ENCODE peak calls at places on chromosomes 4 and X, in eight cellular contexts. G is upper lobe of right lung, D is fibroblast of lung, E is kidney epithelial cell, S is GM12865, N is suprapubic skin, C is fibroblast of pulmonary artery, P is foreskin fibroblast. H is an unnamed sample.

GRCh38 chr4:6912412-6912811 is 2.8 kb downstream of the TBC1D14 start:
- DNase-seq in G (no peak), D (no peak), E (no peak), S (no peak), N (no peak), C (no peak), P (no peak), H (no peak)

GRCh38 chr4:185357220-185357619 is 38.5 kb downstream of the LRP2BP start:
- DNase-seq in G (no peak), D (no peak), E (no peak), S (no peak), N (no peak), C (no peak), P (no peak), H (no peak)

GRCh38 chrX:69101655-69102251 is 63.5 kb downstream of the PJA1 start:
- DNase-seq in G (no peak), D (no peak), E (no peak), S (no peak), N (no peak), C (no peak), P (no peak), H (no peak)

GRCh38 chrX:8042304-8042703 is 115.1 kb upstream of the PNPLA4 start:
- DNase-seq in G (no peak), D (no peak), E (no peak), S (no peak), N (no peak), C (no peak), P (no peak), H (no peak)

GRCh38 chr4:99301376-99302164 is 10.8 kb upstream of the ADH1A start:
- DNase-seq in G (no peak), D (peak), E (no peak), S (no peak), N (no peak), C (peak), P (peak), H (no peak)

GRCh38 chrX:54640721-54641120 is 110.7 kb downstream of the GNL3L start:
- DNase-seq in G (no peak), D (peak), E (no peak), S (peak), N (no peak), C (no peak), P (peak), H (peak)

GRCh38 chr4:1246111-1246881 is 2.6 kb downstream of the CTBP1 start:
- DNase-seq in G (peak), D (no peak), E (no peak), S (peak), N (peak), C (no peak), P (no peak), H (no peak)

GRCh38 chr4:74146581-74147129 is 11.3 kb upstream of the MTHFD2L start:
- DNase-seq in G (no peak), D (no peak), E (no peak), S (no peak), N (no peak), C (no peak), P (no peak), H (no peak)

GRCh38 chrX:20680998-20681397 is 414.3 kb upstream of the RPS6KA3 start:
- DNase-seq in G (no peak), D (no peak), E (no peak), S (no peak), N (no peak), C (peak), P (peak), H (no peak)

DNA sequence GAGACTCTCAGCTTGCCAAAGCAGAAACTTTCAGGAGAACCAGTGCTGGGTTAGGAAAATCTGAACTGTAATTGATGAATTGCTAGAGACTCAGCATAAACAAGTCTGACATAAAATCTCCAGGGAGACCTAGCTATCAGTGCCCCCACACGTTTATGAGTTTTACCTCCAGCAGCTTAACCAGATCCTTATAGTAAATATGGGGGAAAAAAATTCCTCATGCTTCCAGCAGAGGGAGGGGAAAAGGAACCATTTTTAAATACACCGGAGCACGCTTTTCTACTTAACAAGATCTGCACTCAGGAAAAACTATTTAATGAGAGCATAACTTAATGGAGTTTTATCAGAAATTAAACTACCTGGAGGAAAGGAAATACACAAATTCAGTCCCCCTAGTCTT is 1040.7 kb upstream of the INTU start:
- DNase-seq in G (no peak), D (peak), E (no peak), S (no peak), N (no peak), C (peak), P (no peak), H (no peak)
- TF ChIP-seq CTCF in G (peak), D (peak), E (peak), S (no peak), N (no peak), C (peak), P (peak), H (peak)

GRCh38 chr4:159267023-159267939 is 164.4 kb downstream of the RAPGEF2 start:
- DNase-seq in G (no peak), D (peak), E (no peak), S (no peak), N (no peak), C (peak), P (no peak), H (no peak)
- H3K4me3 ChIP-seq in G (peak), D (peak), E (no peak), S (no peak), N (peak), C (peak), P (peak), H (no peak)

GRCh38 chr4:107380190-107380589 is 339.8 kb downstream of the PAPSS1 start:
- DNase-seq in G (no peak), D (no peak), E (no peak), S (no peak), N (no peak), C (no peak), P (peak), H (no peak)

GRCh38 chr4:107379054-107379869 is 340.8 kb downstream of the PAPSS1 start:
- DNase-seq in G (no peak), D (peak), E (peak), S (no peak), N (no peak), C (peak), P (peak), H (peak)

GRCh38 chr4:107376293-107376692 is 340.2 kb upstream of the DKK2 start:
- DNase-seq in G (no peak), D (no peak), E (no peak), S (no peak), N (no peak), C (no peak), P (no peak), H (no peak)

DNA sequence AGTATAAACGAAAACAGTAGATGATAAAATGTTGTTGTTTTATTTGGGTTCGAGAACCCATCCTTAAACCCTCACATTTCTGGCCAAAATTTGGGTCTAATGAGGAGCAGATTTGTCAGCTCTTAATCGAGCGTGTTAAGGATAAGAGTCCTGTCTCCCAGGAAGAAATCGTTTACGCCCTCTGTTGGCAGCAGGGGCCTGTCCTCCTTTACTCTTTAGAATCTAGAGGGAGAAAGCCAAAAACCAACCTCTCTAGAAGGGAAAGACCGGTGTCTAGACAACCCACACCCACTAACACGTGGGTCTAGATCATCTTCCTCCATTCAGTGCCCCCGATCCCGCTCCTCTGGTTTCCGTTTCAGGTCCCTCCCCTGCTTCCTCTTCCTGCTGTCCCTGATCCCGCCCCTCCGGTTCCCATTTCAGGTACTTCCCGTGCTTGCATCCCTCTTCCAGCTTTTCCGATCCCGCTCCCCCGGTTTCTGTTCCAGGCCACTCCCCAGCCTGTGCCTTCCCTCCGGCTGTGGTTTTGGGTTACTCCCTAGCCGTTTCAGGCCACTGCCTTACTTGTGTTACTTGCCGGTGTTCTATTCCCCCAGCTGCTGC is 339.1 kb downstream of the PAPSS1 start:
- DNase-seq in G (no peak), D (no peak), E (no peak), S (no peak), N (no peak), C (no peak), P (peak), H (no peak)
- TF ChIP-seq CTCF in G (no peak), D (no peak), E (no peak), S (no peak), N (no peak), C (no peak), P (peak), H (peak)

GRCh38 chr4:118680808-118681207 is 4.4 kb upstream of the METTL14 start:
- DNase-seq in G (no peak), D (no peak), E (no peak), S (no peak), N (no peak), C (no peak), P (no peak), H (no peak)

GRCh38 chr4:118683513-118683912 is 1.7 kb upstream of the METTL14 start:
- DNase-seq in G (no peak), D (no peak), E (no peak), S (peak), N (no peak), C (no peak), P (no peak), H (no peak)

GRCh38 chr4:118684873-118685811 is at the start of gene METTL14:
- DNase-seq in G (peak), D (peak), E (peak), S (peak), N (peak), C (peak), P (peak), H (peak)

DNA sequence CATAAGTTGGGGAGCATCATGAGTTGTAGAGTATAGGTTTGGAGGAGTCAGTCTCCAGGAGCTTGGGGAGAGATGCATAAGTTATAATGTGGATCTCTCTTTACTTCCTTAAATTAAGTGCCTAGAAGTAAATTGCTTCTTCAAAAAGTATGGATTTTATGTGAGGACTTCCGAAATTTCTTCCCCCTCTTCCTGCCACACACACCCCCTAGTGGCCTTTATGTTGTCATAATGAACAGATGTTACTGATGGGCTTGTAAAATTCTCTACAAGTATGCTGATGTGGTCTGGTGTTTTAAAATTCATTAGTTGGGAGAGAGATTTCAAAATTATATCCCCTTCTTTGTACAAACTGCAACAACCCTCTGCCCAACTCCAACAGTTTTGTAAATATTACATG is 2.3 kb upstream of the METTL14 start:
- DNase-seq in G (no peak), D (peak), E (no peak), S (peak), N (no peak), C (peak), P (peak), H (peak)
- H3K4me3 ChIP-seq in G (no peak), D (no peak), E (no peak), S (no peak), N (no peak), C (no peak), P (no peak), H (no peak)

DNA sequence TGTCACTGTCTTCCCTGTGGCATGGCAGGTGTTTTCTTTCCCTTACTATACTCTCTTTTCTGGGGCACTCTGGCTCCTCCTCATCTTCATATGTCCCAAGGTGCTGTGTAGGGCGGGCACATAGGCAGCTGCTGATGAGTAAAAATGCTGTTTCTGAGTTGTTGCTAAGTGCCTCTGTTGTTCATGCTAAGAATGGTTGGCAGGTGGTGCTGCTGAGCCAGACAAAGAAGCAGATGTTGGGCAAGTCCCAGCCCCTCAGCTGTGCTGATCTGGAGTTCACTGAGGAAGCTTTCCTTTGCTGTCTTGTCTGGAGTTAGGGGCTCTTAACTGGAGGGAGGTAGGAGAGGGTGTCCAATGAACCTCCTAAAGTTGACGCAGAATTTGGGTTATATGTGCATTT is 40.6 kb downstream of the HADH start:
- DNase-seq in G (no peak), D (peak), E (peak), S (peak), N (no peak), C (peak), P (peak), H (peak)
- TF ChIP-seq CTCF in G (peak), D (peak), E (peak), S (peak), N (no peak), C (peak), P (peak), H (peak)

DNA sequence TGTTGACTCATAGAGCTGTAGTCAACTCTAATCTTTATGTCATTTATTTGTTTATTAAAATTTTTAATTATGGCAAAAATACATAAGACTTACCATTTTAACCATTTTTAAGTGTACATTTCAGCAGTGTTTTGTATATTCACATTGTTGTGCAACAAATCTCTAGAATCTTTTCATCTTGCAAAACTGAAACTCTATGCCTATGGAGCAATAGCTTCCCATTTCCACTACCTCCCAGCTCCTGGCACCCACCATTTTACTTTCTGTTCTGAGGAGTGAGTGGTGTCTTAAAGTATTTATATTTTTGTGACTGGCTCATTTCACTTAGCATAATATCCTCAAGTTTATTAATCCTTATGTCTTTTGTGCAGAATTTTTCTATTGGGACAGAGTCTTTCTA is 181.0 kb downstream of the GPAT3 start:
- DNase-seq in G (no peak), D (peak), E (no peak), S (no peak), N (no peak), C (peak), P (peak), H (no peak)
- H3K4me3 ChIP-seq in G (no peak), D (no peak), E (no peak), S (no peak), N (no peak), C (no peak), P (no peak), H (no peak)

GRCh38 chr4:8284391-8284790 is 14.8 kb downstream of the HTRA3 start:
- DNase-seq in G (no peak), D (no peak), E (no peak), S (no peak), N (no peak), C (no peak), P (no peak), H (no peak)
- TF ChIP-seq CTCF in G (no peak), D (no peak), E (no peak), S (no peak), N (no peak), C (no peak), P (no peak), H (no peak)

DNA sequence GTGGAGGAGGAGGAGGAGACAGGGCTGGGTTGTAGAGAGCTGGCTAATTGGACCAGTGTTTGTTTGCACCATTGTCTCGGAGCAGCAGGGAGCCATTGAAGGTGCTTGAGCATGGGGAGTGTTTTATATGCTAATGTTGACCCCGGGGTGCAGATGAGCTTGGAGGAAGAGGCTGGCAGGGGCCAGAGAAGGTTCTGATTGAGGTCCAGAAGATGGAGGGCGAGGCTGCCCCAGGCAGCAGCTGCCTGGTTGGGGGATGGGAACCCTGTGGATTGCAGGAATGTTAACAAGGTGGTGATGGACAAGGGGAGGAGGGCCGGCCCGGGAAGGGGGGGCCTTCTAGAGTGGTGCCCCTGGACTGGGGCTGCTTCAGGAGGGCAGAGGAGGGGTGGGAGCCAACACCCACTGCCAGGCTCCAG is 18.0 kb downstream of the DOK7 start:
- DNase-seq in G (no peak), D (no peak), E (no peak), S (no peak), N (no peak), C (no peak), P (no peak), H (no peak)
- H3K4me3 ChIP-seq in G (no peak), D (no peak), E (no peak), S (no peak), N (no peak), C (no peak), P (no peak), H (no peak)

H was measured in HFF-Myc.